ENCODE peak calls at places on chromosomes 11 and 22, in seven cellular contexts. U, F, T, X, K, D and C are unnamed samples.
A peak's percentile ranks its signal among the peaks of the same experiment; 100 is the strongest.

GRCh38 chr11:29527391-29527936 is 489.4 kb downstream of the KCNA4 start:
- DNase-seq in D (no peak), X (no peak), K (no peak), T (no peak), F (no peak), U (no peak), C (no peak)

GRCh38 chr11:113278481-113278880 is 35.9 kb upstream of the TTC12 start:
- DNase-seq in U (no peak), T (no peak), D (no peak), K (no peak), F (no peak), X (no peak), C (no peak)

GRCh38 chr11:112278803-112279202 is 18.1 kb upstream of the PLET1 start:
- DNase-seq in D (no peak), X (no peak), U (no peak), K (no peak), F (no peak), T (no peak), C (no peak)

GRCh38 chr11:64863381-64864060 is 14.9 kb downstream of the EHD1 start:
- DNase-seq in X (no peak), F (no peak), T (no peak), D (peak; percentile 37), U (no peak), K (no peak), C (no peak)

GRCh38 chr11:122141757-122142156 is 25.7 kb upstream of the BLID start:
- DNase-seq in T (no peak), F (no peak), D (no peak), U (no peak), K (no peak), X (no peak), C (no peak)

GRCh38 chr11:100593321-100593720 is 93.8 kb upstream of the ARHGAP42 start:
- DNase-seq in F (no peak), T (no peak), U (no peak), D (no peak), K (no peak), X (no peak), C (no peak)

GRCh38 chr22:33957086-33957485 is 36.8 kb upstream of the LARGE1 start:
- DNase-seq in F (no peak), X (no peak), T (no peak), U (no peak), D (no peak), K (no peak), C (no peak)

GRCh38 chr11:47412152-47412746 is 3.9 kb downstream of the SLC39A13 start:
- DNase-seq in K (no peak), T (peak; percentile 48), F (no peak), U (peak; percentile 68), D (peak; percentile 82), X (peak; percentile 51), C (peak; percentile 54)

GRCh38 chr11:1641096-1641495 is 11.5 kb downstream of the KRTAP5-5 start:
- DNase-seq in D (no peak), X (no peak), F (no peak), K (no peak), U (no peak), T (no peak), C (no peak)

GRCh38 chr11:106091480-106092123 is 14.1 kb downstream of the AASDHPPT start:
- DNase-seq in X (no peak), T (no peak), F (no peak), D (no peak), K (no peak), U (no peak), C (no peak)

GRCh38 chr11:125923633-125924032 is 19.3 kb downstream of the DDX25 start:
- DNase-seq in U (no peak), K (no peak), D (no peak), T (no peak), X (no peak), F (no peak), C (no peak)

GRCh38 chr11:95483339-95483738 is 252.3 kb upstream of the SESN3 start:
- DNase-seq in F (no peak), T (no peak), U (no peak), K (no peak), X (no peak), D (no peak), C (no peak)